ENCODE peak calls at places on chromosomes 11 and 22, in eight cellular contexts. V, Z, I, Q, K, Y, N and R are unnamed samples.
A peak's percentile ranks its signal among the peaks of the same experiment; 100 is the strongest.

GRCh38 chr11:21794306-21794705 is 398.6 kb upstream of the ANO5 start:
- DNase-seq in V (peak; percentile 7), Z (no peak), I (no peak), Q (no peak), K (no peak), Y (no peak), N (no peak), R (no peak)

GRCh38 chr11:12238420-12238819 is 128.0 kb downstream of the MICAL2 start:
- DNase-seq in V (no peak), Z (no peak), I (no peak), Q (no peak), K (no peak), Y (no peak), N (no peak), R (no peak)

GRCh38 chr22:46366801-46367706 is 31.5 kb downstream of the TRMU start:
- DNase-seq in V (no peak), Z (no peak), I (no peak), Q (no peak), K (no peak), Y (no peak), N (no peak), R (no peak)

GRCh38 chr11:72250661-72251465 is 6.9 kb upstream of the PHOX2A start:
- DNase-seq in V (no peak), Z (no peak), I (no peak), Q (no peak), K (no peak), Y (no peak), N (no peak), R (no peak)

GRCh38 chr22:28907311-28908008 is 24.1 kb downstream of the ZNRF3 start:
- DNase-seq in V (no peak), Z (no peak), I (peak; percentile 16), Q (no peak), K (no peak), Y (no peak), N (peak; percentile 79), R (peak; percentile 20)

GRCh38 chr11:124075841-124076571 is 34.9 kb upstream of the OR10G7 start:
- DNase-seq in V (no peak), Z (no peak), I (no peak), Q (no peak), K (peak; percentile 27), Y (no peak), N (no peak), R (no peak)

GRCh38 chr22:41347066-41347859 is 34.5 kb upstream of the TEF start:
- DNase-seq in V (no peak), Z (no peak), I (no peak), Q (no peak), K (no peak), Y (peak; percentile 69), N (peak; percentile 95), R (no peak)

GRCh38 chr11:124898711-124899110 is 1.0 kb upstream of the ROBO4 start:
- DNase-seq in V (peak; percentile 89), Z (peak; percentile 44), I (no peak), Q (no peak), K (peak; percentile 67), Y (peak; percentile 92), N (peak; percentile 50), R (peak; percentile 85)

GRCh38 chr11:70637949-70638598 is 239.7 kb downstream of the CTTN start:
- DNase-seq in V (no peak), Z (peak; percentile 71), I (no peak), Q (no peak), K (no peak), Y (no peak), N (no peak), R (peak; percentile 18)

GRCh38 chr11:122642472-122642922 is 13.0 kb upstream of the UBASH3B start:
- DNase-seq in V (peak; percentile 99), Z (peak; percentile 94), I (peak; percentile 95), Q (no peak), K (peak; percentile 79), Y (peak; percentile 81), N (no peak), R (peak; percentile 92)

GRCh38 chr22:20238567-20239062 is 29.5 kb downstream of the RTN4R start:
- DNase-seq in V (peak; percentile 53), Z (peak; percentile 41), I (no peak), Q (no peak), K (no peak), Y (no peak), N (peak; percentile 64), R (peak; percentile 3)

GRCh38 chr11:124749920-124750319 is 2.1 kb downstream of the VSIG2 start:
- DNase-seq in V (no peak), Z (no peak), I (no peak), Q (no peak), K (no peak), Y (no peak), N (no peak), R (no peak)

GRCh38 chr11:92527467-92527866 is 302.8 kb downstream of the FAT3 start:
- DNase-seq in V (no peak), Z (no peak), I (no peak), Q (no peak), K (no peak), Y (no peak), N (no peak), R (no peak)

GRCh38 chr11:106418786-106419185 is 341.3 kb downstream of the AASDHPPT start:
- DNase-seq in V (no peak), Z (no peak), I (no peak), Q (no peak), K (no peak), Y (no peak), N (peak; percentile 89), R (peak; percentile 4)

GRCh38 chr11:109123811-109124787 is 297.9 kb upstream of the C11orf87 start:
- DNase-seq in V (no peak), Z (no peak), I (peak; percentile 4), Q (no peak), K (peak; percentile 74), Y (peak; percentile 35), N (peak; percentile 34), R (no peak)

GRCh38 chr11:112255075-112255739 is 5.5 kb downstream of the PLET1 start:
- DNase-seq in V (peak; percentile 84), Z (peak; percentile 18), I (peak; percentile 88), Q (no peak), K (peak; percentile 62), Y (peak; percentile 77), N (peak; percentile 68), R (peak; percentile 84)

GRCh38 chr11:35214792-35215193 is 75.8 kb downstream of the CD44 start:
- DNase-seq in V (peak; percentile 99), Z (no peak), I (peak; percentile 97), Q (peak; percentile 12), K (peak; percentile 72), Y (peak; percentile 93), N (no peak), R (peak; percentile 92)

GRCh38 chr22:36737776-36738175 is 34.2 kb upstream of the CACNG2 start:
- DNase-seq in V (no peak), Z (no peak), I (no peak), Q (no peak), K (no peak), Y (no peak), N (no peak), R (no peak)

GRCh38 chr22:39135092-39135896 is 17.2 kb downstream of the CBX7 start:
- DNase-seq in V (peak; percentile 54), Z (peak; percentile 55), I (no peak), Q (no peak), K (peak; percentile 62), Y (peak; percentile 59), N (peak; percentile 37), R (peak; percentile 55)

GRCh38 chr22:35170716-35171697 is 86.3 kb upstream of the HMGXB4 start:
- DNase-seq in V (peak; percentile 23), Z (no peak), I (no peak), Q (no peak), K (no peak), Y (no peak), N (no peak), R (no peak)

GRCh38 chr11:78094250-78094649 is 14.6 kb upstream of the NDUFC2 start:
- DNase-seq in V (no peak), Z (no peak), I (no peak), Q (no peak), K (no peak), Y (no peak), N (no peak), R (no peak)

GRCh38 chr11:115126092-115126491 is 378.1 kb downstream of the CADM1 start:
- DNase-seq in V (no peak), Z (no peak), I (no peak), Q (no peak), K (no peak), Y (no peak), N (no peak), R (no peak)

GRCh38 chr11:4063348-4063747 is 31.3 kb upstream of the RRM1 start:
- DNase-seq in V (no peak), Z (no peak), I (peak; percentile 38), Q (no peak), K (no peak), Y (no peak), N (no peak), R (no peak)

GRCh38 chr11:35014352-35014751 is 97.9 kb downstream of the PDHX start:
- DNase-seq in V (no peak), Z (no peak), I (peak; percentile 95), Q (no peak), K (peak; percentile 71), Y (peak; percentile 44), N (no peak), R (peak; percentile 92)

GRCh38 chr11:134360050-134360835 is 28.5 kb downstream of the GLB1L2 start:
- DNase-seq in V (peak; percentile 78), Z (peak; percentile 65), I (peak; percentile 32), Q (peak; percentile 23), K (peak; percentile 92), Y (peak; percentile 51), N (peak; percentile 64), R (peak; percentile 27)

GRCh38 chr22:25235547-25236290 is 16.3 kb downstream of the CRYBB2 start:
- DNase-seq in V (peak; percentile 61), Z (peak; percentile 71), I (peak; percentile 61), Q (no peak), K (peak; percentile 96), Y (peak; percentile 83), N (peak; percentile 36), R (peak; percentile 75)

GRCh38 chr11:59186130-59186594 is 14.2 kb downstream of the DTX4 start:
- DNase-seq in V (peak; percentile 48), Z (peak; percentile 50), I (no peak), Q (no peak), K (peak; percentile 49), Y (peak; percentile 20), N (no peak), R (no peak)